ENCODE peak calls at places on chromosome 13, in six cellular contexts. Z, T, S, J, Q and F are unnamed samples.

GRCh38 chr13:41827507-41828213 is 133.2 kb downstream of the VWA8 start:
- DNase-seq in Z (no peak), T (no peak), S (peak), J (no peak), Q (no peak), F (no peak)

GRCh38 chr13:106490887-106491321 is 44.6 kb downstream of the EFNB2 start:
- DNase-seq in Z (no peak), T (no peak), S (no peak), J (no peak), Q (no peak), F (no peak)

GRCh38 chr13:75797256-75797655 is 161.1 kb downstream of the LMO7 start:
- DNase-seq in Z (no peak), T (no peak), S (no peak), J (no peak), Q (no peak), F (no peak)

GRCh38 chr13:41458187-41458938 is 1.0 kb downstream of the RGCC start:
- DNase-seq in Z (peak), T (peak), S (peak), J (peak), Q (no peak), F (peak)

GRCh38 chr13:99356216-99357089 is 49.3 kb upstream of the GPR183 start:
- DNase-seq in Z (peak), T (no peak), S (peak), J (peak), Q (no peak), F (no peak)

GRCh38 chr13:92808007-92808406 is 418.6 kb upstream of the GPC6 start:
- DNase-seq in Z (no peak), T (no peak), S (peak), J (no peak), Q (no peak), F (no peak)

GRCh38 chr13:99004931-99005330 is 27.1 kb upstream of the DOCK9 start:
- DNase-seq in Z (no peak), T (no peak), S (no peak), J (no peak), Q (no peak), F (no peak)

GRCh38 chr13:49376121-49376520 is 67.7 kb downstream of the CAB39L start:
- DNase-seq in Z (no peak), T (no peak), S (no peak), J (no peak), Q (no peak), F (no peak)

GRCh38 chr13:68232351-68233130 is 1002.4 kb upstream of the PCDH9 start:
- DNase-seq in Z (no peak), T (no peak), S (no peak), J (no peak), Q (no peak), F (no peak)

GRCh38 chr13:35474551-35474950 is 1.9 kb downstream of the MAB21L1 start:
- DNase-seq in Z (no peak), T (no peak), S (no peak), J (no peak), Q (no peak), F (no peak)

GRCh38 chr13:88764103-88764502 is 1092.9 kb downstream of the SLITRK5 start:
- DNase-seq in Z (no peak), T (no peak), S (no peak), J (no peak), Q (no peak), F (no peak)

GRCh38 chr13:51644649-51645048 is 60.4 kb downstream of the WDFY2 start:
- DNase-seq in Z (no peak), T (peak), S (peak), J (no peak), Q (no peak), F (no peak)

GRCh38 chr13:90420683-90421082 is 926.8 kb upstream of the MIR17HG start:
- DNase-seq in Z (no peak), T (no peak), S (peak), J (no peak), Q (no peak), F (no peak)

GRCh38 chr13:107641574-107641973 is 573.8 kb downstream of the LIG4 start:
- DNase-seq in Z (no peak), T (no peak), S (no peak), J (no peak), Q (no peak), F (no peak)

GRCh38 chr13:106078191-106078590 is 457.3 kb downstream of the EFNB2 start:
- DNase-seq in Z (no peak), T (no peak), S (peak), J (no peak), Q (no peak), F (no peak)

GRCh38 chr13:31377946-31378345 is 178.2 kb downstream of the B3GLCT start:
- DNase-seq in Z (no peak), T (no peak), S (no peak), J (no peak), Q (no peak), F (no peak)

GRCh38 chr13:90360785-90361184 is 986.7 kb upstream of the MIR17HG start:
- DNase-seq in Z (no peak), T (no peak), S (no peak), J (no peak), Q (no peak), F (no peak)

GRCh38 chr13:95505976-95506375 is 46.5 kb upstream of the CLDN10 start:
- DNase-seq in Z (no peak), T (no peak), S (no peak), J (no peak), Q (no peak), F (no peak)
- H3K27ac ChIP-seq in Z (no peak), T (no peak), S (no peak), J (no peak), Q (no peak), F (no peak)

GRCh38 chr13:40059540-40060232 is 404.2 kb downstream of the COG6 start:
- DNase-seq in Z (no peak), T (peak), S (no peak), J (no peak), Q (no peak), F (no peak)
- H3K4me3 ChIP-seq in Z (no peak), T (no peak), S (no peak), J (no peak), Q (no peak), F (no peak)

GRCh38 chr13:113651511-113652403 is 6.2 kb downstream of the ATP4B start:
- DNase-seq in Z (no peak), T (peak), S (no peak), J (peak), Q (no peak), F (peak)
- H3K27ac ChIP-seq in Z (no peak), T (no peak), S (no peak), J (no peak), Q (no peak), F (no peak)

GRCh38 chr13:21328201-21328600 is 130.9 kb downstream of the ZDHHC20 start:
- DNase-seq in Z (no peak), T (no peak), S (no peak), J (no peak), Q (no peak), F (no peak)

GRCh38 chr13:21326155-21327030 is 132.7 kb downstream of the ZDHHC20 start:
- DNase-seq in Z (no peak), T (peak), S (peak), J (peak), Q (no peak), F (peak)

GRCh38 chr13:21333186-21333585 is 125.9 kb downstream of the ZDHHC20 start:
- DNase-seq in Z (no peak), T (no peak), S (no peak), J (no peak), Q (no peak), F (no peak)

GRCh38 chr13:21328836-21329477 is 130.1 kb downstream of the ZDHHC20 start:
- DNase-seq in Z (no peak), T (no peak), S (no peak), J (no peak), Q (no peak), F (no peak)

DNA sequence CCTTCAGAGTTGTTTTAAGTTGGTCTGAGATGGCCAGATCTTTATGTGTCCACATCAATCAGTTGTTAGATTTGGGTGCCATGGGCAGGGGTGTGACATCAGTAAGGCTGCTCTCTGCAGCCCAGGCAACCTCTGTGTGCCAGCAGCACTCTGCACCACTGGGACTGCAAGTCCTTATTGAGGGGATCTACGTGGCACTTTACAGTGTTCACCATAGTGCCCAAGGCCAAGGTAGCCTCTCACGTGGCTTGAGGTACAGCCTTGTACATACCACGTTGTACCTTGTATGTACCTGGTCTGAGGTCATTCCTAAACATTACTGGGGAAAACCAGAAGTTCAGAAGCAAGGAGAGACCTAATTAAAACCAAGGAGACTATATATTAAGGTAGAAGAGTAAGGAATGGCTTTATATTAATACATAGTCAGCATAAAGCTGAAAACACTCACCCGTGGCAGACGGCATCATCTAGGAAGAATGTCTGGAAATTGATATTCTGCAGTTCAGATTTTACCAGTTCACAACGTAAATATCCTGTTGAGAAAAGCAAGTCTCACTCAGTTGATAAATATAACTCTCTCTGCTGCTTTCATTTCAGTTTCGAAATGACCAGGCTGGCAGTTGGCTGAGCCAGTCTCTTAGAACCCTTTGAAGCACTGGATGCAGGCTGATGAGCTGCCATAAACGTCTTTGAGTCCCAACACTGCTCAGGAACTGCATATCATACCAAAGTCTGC is 128.8 kb downstream of the ZDHHC20 start:
- DNase-seq in Z (no peak), T (no peak), S (peak), J (no peak), Q (no peak), F (no peak)
- H3K4me3 ChIP-seq in Z (no peak), T (no peak), S (peak), J (no peak), Q (no peak), F (no peak)

DNA sequence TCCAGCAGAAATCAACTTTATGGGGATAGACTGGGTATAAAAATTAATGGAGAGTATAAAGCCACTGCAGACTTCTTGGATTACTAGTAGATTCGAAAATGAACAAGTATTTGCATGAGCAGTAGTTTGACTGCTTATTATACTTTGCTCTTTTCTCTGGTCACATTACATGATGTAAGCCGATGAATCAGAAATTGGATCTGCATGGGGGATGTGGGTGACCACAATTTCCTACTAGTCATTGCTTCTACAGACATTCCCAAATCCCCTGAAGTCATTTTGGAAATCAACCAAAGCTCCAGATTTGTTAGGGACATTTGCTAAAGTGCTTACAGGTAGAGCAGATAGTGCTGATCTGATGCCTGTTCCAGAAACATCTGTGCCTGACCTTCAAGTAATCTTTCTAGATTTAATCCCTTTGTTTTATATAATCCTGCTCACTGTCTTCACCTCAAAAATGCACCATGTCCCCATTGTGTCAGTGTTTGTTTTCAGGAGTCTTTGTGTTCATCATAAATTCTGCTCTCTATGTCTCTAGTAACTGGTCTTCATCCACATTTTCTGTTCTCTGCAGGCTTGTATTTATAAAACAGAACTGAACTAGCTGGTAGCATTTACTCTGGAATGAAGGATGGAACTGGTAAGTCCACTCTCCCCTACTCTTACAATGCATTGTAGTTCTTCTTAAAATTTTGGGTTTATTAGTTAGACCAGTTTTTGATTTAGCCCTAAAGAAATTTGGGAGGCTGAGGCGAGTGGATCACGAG is 201.5 kb upstream of the CSNK1A1L start:
- DNase-seq in Z (no peak), T (no peak), S (peak), J (no peak), Q (no peak), F (no peak)
- H3K27ac ChIP-seq in Z (no peak), T (no peak), S (peak), J (no peak), Q (no peak), F (no peak)